ENCODE peak calls at places on chromosomes 12 and 14, in eight cellular contexts. A is breast epithelium, O is sigmoid colon, H is SK-N-MC, B is transverse colon, T is HepG2, C is GM12891, K is endothelial cell of umbilical vein. N is an unnamed sample.

GRCh38 chr14:50830044-50830931 is 674 bp downstream of the NIN start:
- DNase-seq in A (peak), O (peak), H (no peak), B (peak), T (peak), C (peak), K (peak), N (peak)

GRCh38 chr14:89247457-89248122 is 169.4 kb downstream of the FOXN3 start:
- DNase-seq in A (no peak), O (no peak), H (no peak), B (no peak), T (peak), C (no peak), K (no peak), N (no peak)

GRCh38 chr12:48183091-48183875 is at the start of gene CCDC184:
- DNase-seq in A (no peak), O (peak), H (no peak), B (peak), T (no peak), C (peak), K (peak), N (peak)

GRCh38 chr14:99756796-99757195 is 36.4 kb upstream of the EML1 start:
- DNase-seq in A (no peak), O (peak), H (no peak), B (no peak), T (no peak), C (no peak), K (peak), N (peak)

GRCh38 chr12:110931315-110931728 is 10.9 kb upstream of the MYL2 start:
- DNase-seq in A (no peak), O (no peak), H (no peak), B (no peak), T (no peak), C (no peak), K (no peak), N (peak)

GRCh38 chr14:31969371-31969770 is 107.7 kb upstream of the ARHGAP5 start:
- DNase-seq in A (no peak), O (no peak), H (no peak), B (no peak), T (peak), C (no peak), K (no peak), N (no peak)

GRCh38 chr14:100875126-100875525 is 28.4 kb downstream of the RTL1 start:
- DNase-seq in A (no peak), O (no peak), H (no peak), B (no peak), T (no peak), C (no peak), K (no peak), N (no peak)

GRCh38 chr14:53011053-53011462 is 60.2 kb upstream of the FERMT2 start:
- DNase-seq in A (no peak), O (peak), H (no peak), B (peak), T (peak), C (no peak), K (no peak), N (peak)

GRCh38 chr12:118866346-118866745 is 115.0 kb upstream of the SRRM4 start:
- DNase-seq in A (no peak), O (no peak), H (no peak), B (no peak), T (no peak), C (no peak), K (no peak), N (no peak)

GRCh38 chr14:33943484-33943883 is 7.4 kb downstream of the EGLN3 start:
- DNase-seq in A (no peak), O (no peak), H (no peak), B (peak), T (no peak), C (no peak), K (no peak), N (no peak)

GRCh38 chr12:104600790-104601739 is 144.3 kb downstream of the CHST11 start:
- DNase-seq in A (no peak), O (no peak), H (no peak), B (no peak), T (no peak), C (no peak), K (no peak), N (peak)
- TF ChIP-seq POLR2AphosphoS5 in A (no peak), O (no peak), H (no peak), B (no peak), T (no peak), C (no peak), K (no peak), N (no peak)

GRCh38 chr14:68913516-68913915 is 65.6 kb downstream of the ACTN1 start:
- DNase-seq in A (no peak), O (no peak), H (no peak), B (no peak), T (no peak), C (no peak), K (no peak), N (no peak)

GRCh38 chr14:68918612-68919011 is 60.5 kb downstream of the ACTN1 start:
- DNase-seq in A (no peak), O (no peak), H (no peak), B (no peak), T (no peak), C (no peak), K (no peak), N (no peak)

GRCh38 chr14:68919129-68919927 is 59.8 kb downstream of the ACTN1 start:
- DNase-seq in A (no peak), O (no peak), H (no peak), B (no peak), T (no peak), C (no peak), K (no peak), N (no peak)

GRCh38 chr14:68911594-68912227 is 67.4 kb downstream of the ACTN1 start:
- DNase-seq in A (peak), O (peak), H (peak), B (peak), T (peak), C (peak), K (peak), N (no peak)

DNA sequence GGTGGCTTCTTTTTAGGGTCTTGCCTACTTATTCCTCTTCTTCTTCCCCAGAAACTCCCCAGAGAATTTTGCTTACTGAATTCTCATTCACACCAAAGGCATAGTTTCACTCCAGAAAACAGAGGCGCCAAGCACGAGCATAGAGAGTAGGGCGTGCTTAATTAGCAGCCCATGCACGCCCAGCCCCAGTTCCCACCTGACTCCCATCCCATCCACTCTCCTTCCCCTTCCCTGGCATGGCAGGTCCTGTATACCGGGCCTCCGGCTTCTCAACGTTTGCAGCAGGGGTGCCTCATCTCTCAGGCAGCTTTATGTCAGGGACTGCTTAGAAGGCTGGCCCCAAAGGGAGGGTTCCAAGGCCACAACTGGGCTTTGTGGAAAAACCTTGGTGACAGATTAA is 62.7 kb downstream of the ACTN1 start:
- DNase-seq in A (no peak), O (no peak), H (no peak), B (no peak), T (no peak), C (no peak), K (no peak), N (no peak)
- TF ChIP-seq POLR2AphosphoS5 in A (no peak), O (peak), H (no peak), B (peak), T (no peak), C (no peak), K (no peak), N (no peak)

GRCh38 chr14:41120400-41120799 is 486.3 kb upstream of the LRFN5 start:
- DNase-seq in A (no peak), O (no peak), H (no peak), B (no peak), T (no peak), C (no peak), K (no peak), N (no peak)
- TF ChIP-seq POLR2AphosphoS5 in A (no peak), O (no peak), H (no peak), B (no peak), T (no peak), C (no peak), K (no peak), N (no peak)

DNA sequence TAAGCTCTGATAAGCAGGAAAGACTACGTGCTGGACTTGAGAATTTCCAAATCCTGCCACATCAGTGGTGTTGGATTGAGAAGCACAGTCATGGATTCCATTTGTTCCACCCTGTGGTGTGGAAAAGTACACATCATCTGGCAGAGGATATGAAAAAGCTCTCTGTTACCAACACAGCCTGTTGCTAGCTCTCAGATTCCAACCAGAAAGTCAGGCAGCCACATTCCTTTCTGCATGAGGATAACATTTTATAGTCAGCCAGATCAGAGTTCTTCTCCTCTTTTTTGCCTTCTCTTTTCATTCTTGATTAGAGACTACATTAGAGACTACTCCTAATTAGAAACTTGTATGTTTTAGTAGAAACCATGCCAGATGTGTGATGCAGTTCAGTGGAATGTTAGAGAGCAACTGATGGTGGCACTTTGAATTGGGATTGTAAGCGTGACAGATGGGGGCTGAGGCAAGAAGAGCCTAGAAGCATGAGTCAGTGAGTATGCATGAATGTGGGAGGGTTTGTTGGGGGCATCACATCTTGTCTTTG is 61.2 kb upstream of the STXBP6 start:
- DNase-seq in A (no peak), O (no peak), H (no peak), B (no peak), T (peak), C (no peak), K (no peak), N (no peak)
- TF ChIP-seq POLR2AphosphoS5 in A (no peak), O (no peak), H (no peak), B (peak), T (no peak), C (no peak), K (no peak), N (no peak)

GRCh38 chr12:46181465-46181864 is 87.4 kb downstream of the SLC38A1 start:
- DNase-seq in A (no peak), O (no peak), H (no peak), B (no peak), T (no peak), C (no peak), K (no peak), N (no peak)

GRCh38 chr12:46188170-46188569 is 80.7 kb downstream of the SLC38A1 start:
- DNase-seq in A (no peak), O (no peak), H (no peak), B (no peak), T (no peak), C (no peak), K (no peak), N (no peak)

GRCh38 chr12:46187023-46187422 is 81.8 kb downstream of the SLC38A1 start:
- DNase-seq in A (no peak), O (peak), H (peak), B (no peak), T (no peak), C (no peak), K (no peak), N (no peak)

GRCh38 chr12:46186088-46186487 is 82.8 kb downstream of the SLC38A1 start:
- DNase-seq in A (no peak), O (no peak), H (no peak), B (no peak), T (no peak), C (no peak), K (no peak), N (no peak)

DNA sequence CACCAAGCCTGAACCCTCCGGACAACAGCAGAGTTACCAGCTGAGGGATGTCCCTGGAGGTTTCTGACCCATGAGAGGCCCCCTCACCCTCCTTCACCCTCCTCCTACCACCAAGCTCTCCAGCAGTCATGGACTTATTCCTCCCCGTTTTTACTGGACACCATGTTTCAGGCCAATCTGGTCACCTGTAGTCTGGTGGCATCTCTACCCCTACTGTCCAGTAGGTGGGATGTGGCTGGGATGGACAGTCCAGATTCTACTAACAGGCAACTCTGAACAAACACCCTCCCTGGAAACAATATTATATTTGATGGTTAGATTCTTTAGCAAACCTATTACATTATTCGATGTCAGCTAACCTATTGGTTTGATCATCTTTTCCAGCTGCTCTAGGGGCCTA is 83.2 kb downstream of the SLC38A1 start:
- DNase-seq in A (no peak), O (no peak), H (no peak), B (no peak), T (no peak), C (no peak), K (no peak), N (no peak)
- TF ChIP-seq POLR2AphosphoS5 in A (no peak), O (no peak), H (no peak), B (no peak), T (no peak), C (no peak), K (no peak), N (no peak)

DNA sequence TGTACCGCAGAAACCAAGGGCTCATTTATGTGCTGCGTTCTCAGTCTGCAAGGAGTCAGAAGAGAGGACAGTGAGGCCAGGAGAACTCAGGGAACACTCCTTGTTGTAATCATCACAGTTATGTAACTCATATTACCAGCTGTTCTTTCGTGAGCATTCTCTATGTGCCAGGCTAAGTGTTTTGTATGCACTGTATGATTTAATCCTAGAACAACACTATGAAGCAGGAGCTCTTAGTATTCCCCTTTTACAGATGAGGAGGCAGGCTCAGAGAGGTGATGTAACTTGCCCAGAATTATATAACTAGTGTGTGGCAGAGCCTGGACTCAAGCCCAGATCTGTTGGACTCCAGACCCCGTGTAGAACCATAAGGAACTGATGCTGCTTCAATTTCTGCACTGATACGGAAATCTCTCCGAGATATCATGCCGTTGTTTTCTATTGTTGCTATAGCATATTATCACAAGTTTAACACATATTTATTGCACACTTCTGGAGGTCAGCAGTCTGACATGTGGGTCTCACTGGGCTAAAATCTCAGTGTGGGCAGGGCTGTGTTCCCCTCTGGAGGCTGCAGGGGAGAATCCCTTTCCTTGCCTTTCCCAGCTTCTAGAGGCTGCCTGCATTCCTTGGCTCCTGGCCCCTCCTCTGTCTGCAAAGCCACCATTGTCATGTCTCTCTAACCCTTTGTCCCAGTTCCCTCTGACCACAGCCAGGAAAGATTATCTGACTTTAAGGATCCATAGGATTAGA is 16.3 kb upstream of the CD9 start:
- DNase-seq in A (no peak), O (peak), H (no peak), B (peak), T (peak), C (no peak), K (no peak), N (peak)
- TF ChIP-seq POLR2AphosphoS5 in A (no peak), O (peak), H (no peak), B (peak), T (no peak), C (no peak), K (no peak), N (peak)

DNA sequence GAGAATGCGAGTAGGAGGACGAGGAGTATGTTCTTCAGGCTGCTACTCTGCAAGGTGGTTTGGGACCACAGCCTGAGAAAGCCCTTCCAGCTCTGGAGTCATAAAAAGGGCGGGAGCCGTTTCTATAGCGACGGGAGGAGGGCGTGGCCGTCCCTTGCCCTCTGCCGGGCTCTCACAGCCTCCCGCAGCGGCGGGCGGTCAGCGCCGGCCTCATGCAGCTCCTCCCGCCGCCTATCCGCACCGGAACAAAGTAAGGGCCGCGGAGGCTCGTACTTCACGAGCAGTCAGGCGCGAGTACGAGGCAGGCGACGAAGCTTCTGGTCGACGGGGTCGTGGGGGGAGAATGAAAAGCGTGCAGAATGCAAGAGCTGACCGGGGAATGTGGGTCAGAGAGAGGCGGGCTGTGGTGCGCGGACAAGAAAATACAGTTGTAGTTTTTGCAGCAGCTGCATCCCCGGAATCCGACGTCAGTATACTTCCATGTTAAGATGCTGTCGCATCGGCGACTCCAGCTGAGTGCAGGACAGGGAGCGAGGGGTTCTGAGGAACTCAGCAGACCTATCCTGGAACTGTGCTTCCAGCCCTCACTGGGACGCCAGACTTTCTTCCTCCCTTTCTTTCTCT is at the start of gene DYRK4:
- DNase-seq in A (peak), O (peak), H (no peak), B (peak), T (peak), C (no peak), K (peak), N (peak)
- TF ChIP-seq POLR2AphosphoS5 in A (no peak), O (no peak), H (no peak), B (peak), T (no peak), C (no peak), K (no peak), N (no peak)

N was measured in upper lobe of left lung.